ENCODE peak calls at places on chromosome 9, in four cellular contexts. D is GM23338, S is HCT116, F is PC-9. V is an unnamed sample. For H3K4me1, the result is how much of the 10 kb centered on the place peaks cover.

GRCh38 chr9:131657456-131657855 is 82.4 kb downstream of the RAPGEF1 start:
- DNase-seq in F (peak), D (no peak), S (no peak), V (peak)

GRCh38 chr9:132044176-132044880 is 35.3 kb downstream of the MED27 start:
- DNase-seq in D (no peak), S (no peak), F (no peak), V (no peak)

GRCh38 chr9:133115604-133116345 is 5.3 kb downstream of the RALGDS start:
- DNase-seq in F (no peak), D (no peak), S (no peak), V (no peak)

GRCh38 chr9:126844085-126844484 is 16.4 kb upstream of the ZBTB34 start:
- DNase-seq in D (no peak), S (no peak), F (no peak), V (peak)

GRCh38 chr9:136694163-136694864 is 7.1 kb upstream of the AGPAT2 start:
- DNase-seq in S (peak), D (peak), F (no peak), V (peak)

GRCh38 chr9:136170291-136170901 is 34.5 kb downstream of the LHX3 start:
- DNase-seq in F (peak), D (peak), S (no peak), V (peak)

GRCh38 chr9:115740986-115741385 is 412.6 kb upstream of the PAPPA start:
- DNase-seq in S (no peak), D (no peak), F (no peak), V (no peak)

GRCh38 chr9:27460225-27461023 is 63.7 kb upstream of the IFNK start:
- DNase-seq in D (no peak), F (no peak), S (no peak), V (peak)

GRCh38 chr9:114606597-114607207 is 4.4 kb upstream of the TMEM268 start:
- DNase-seq in D (no peak), S (no peak), F (no peak), V (no peak)

GRCh38 chr9:134025606-134026541 is 593 bp downstream of the BRD3OS start:
- DNase-seq in D (peak), F (no peak), S (no peak), V (peak)

GRCh38 chr9:3240651-3241268 is 285.0 kb downstream of the RFX3 start:
- DNase-seq in F (no peak), S (peak), D (peak), V (peak)

GRCh38 chr9:97802276-97802675 is 50.8 kb upstream of the FOXE1 start:
- DNase-seq in S (peak), D (no peak), F (peak), V (peak)

GRCh38 chr9:23538604-23539003 is 287.4 kb downstream of the ELAVL2 start:
- DNase-seq in S (no peak), F (no peak), D (no peak), V (no peak)

GRCh38 chr9:131609116-131609830 is 64.0 kb downstream of the PRRT1B start:
- DNase-seq in S (no peak), F (no peak), D (peak), V (no peak)

GRCh38 chr9:108270041-108270440 is 585.7 kb downstream of the ACTL7B start:
- DNase-seq in S (no peak), F (peak), D (no peak), V (peak)

GRCh38 chr9:127828262-127829031 is 25.8 kb downstream of the FPGS start:
- DNase-seq in S (peak), D (peak), F (no peak), V (peak)

GRCh38 chr9:132144708-132145365 is 17.0 kb upstream of the NTNG2 start:
- DNase-seq in F (no peak), D (no peak), S (no peak), V (peak)

GRCh38 chr9:28688172-28688571 is 1114.9 kb upstream of the C9orf72 start:
- DNase-seq in D (peak), F (no peak), S (no peak), V (peak)

GRCh38 chr9:90835206-90835605 is 33.6 kb downstream of the SYK start:
- DNase-seq in F (no peak), S (no peak), D (no peak), V (no peak)

GRCh38 chr9:93576296-93577044 is at the start of gene PHF2:
- DNase-seq in F (no peak), S (no peak), D (peak), V (no peak)

GRCh38 chr9:24257726-24258125 is 288.0 kb downstream of the IZUMO3 start:
- DNase-seq in D (no peak), F (no peak), S (no peak), V (peak)

DNA sequence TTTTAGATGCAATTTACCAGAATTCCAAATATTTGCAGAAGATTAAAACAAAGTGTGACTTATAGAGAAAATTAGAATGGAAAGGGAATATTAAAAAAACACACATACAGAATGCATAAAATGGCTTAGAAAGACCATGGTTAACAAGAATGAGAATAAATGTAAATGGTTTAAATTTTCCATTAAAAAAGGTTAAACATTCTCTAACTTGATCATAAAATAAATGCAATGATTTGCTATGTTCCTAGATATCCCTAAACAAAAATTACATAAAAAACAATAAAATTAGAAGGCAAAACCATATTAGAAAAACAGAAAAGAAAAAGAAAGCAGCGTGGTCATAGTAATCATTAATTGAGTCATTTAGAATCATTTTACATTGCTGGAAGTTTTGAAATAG is 152.5 kb downstream of the TMEM38B start:
- DNase-seq in D (no peak), S (no peak), F (no peak), V (no peak)
- H2AFZ ChIP-seq in D (no peak), S (no peak), F (no peak), V (no peak)

DNA sequence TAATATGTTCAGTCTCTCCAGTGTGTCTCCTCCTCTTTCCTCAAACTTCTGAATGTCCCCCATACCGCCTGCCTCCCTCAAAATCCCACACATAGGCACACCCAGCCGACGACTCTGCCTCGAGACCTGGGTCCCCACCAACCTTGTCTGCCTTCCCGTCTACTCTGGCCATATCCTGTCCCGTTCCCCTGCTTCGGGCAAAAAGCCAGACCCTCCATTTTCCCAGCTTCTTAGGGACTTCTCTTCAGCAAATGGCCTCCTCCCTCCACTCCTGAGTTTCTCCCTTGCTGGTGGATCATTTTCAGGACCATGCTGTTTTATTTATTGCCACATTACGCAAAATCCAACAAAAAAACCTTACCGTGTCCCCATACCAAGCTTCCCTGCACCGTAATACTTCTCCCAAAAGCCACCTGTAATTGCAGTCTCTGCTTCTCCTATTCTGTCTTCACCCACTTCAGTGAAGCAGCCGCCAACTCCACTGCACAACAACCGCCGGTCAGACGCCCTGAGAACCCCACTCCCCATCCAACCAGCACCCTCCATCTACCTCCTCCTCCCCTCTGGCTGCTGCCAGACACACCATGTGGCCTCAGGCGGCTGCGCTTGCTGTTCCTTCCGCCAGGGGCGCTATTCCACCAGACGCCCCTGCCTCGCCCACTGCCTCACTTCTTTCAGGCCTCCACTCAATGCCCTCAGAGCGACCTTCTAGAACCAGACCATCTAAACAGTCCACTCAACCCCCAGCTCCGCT is 117.0 kb downstream of the TRPM6 start:
- DNase-seq in S (peak), D (peak), F (no peak), V (peak)
- TF ChIP-seq CTCF in S (peak), D (peak), F (peak), V (peak)

GRCh38 chr9:128887914-128888350 is 6.0 kb downstream of the LRRC8A start:
- DNase-seq in D (peak), S (no peak), F (no peak), V (no peak)
- H3K4me1 ChIP-seq in D (under half), S (under half), F (under half), V (under half)

DNA sequence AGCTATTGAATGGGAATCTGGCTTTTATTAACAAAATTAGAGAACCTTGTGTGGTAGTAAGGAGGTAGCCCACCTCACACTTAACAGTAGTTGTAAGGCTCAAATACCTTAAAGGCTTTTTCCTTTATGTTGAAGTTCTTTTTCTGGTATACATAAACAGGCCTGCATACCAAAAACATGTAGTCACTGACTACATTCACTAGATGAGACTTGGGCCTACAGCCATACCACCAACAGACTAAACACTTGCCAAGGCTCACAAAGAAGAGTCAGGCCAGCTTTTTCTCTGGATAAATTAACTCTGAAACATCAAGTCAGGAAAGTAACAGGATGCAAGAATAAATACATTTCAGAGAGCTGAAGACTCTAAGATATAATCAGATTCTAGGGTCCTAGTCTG is 78.6 kb upstream of the MPDZ start:
- DNase-seq in S (no peak), D (no peak), F (no peak), V (peak)
- H2AFZ ChIP-seq in S (no peak), D (no peak), F (no peak), V (no peak)

GRCh38 chr9:35599763-35600604 is 5.1 kb upstream of the TESK1 start:
- DNase-seq in F (no peak), D (peak), S (no peak), V (no peak)
- TF ChIP-seq CTCF in F (no peak), D (peak), S (peak), V (peak)